ENCODE peak calls at places on chromosomes 1 and 21, in five cellular contexts. One of them, this sample, is unnamed.

GRCh38 chr1:105027838-105028471 is 1278.3 kb downstream of the AMY1C start:
- DNase-seq in BE2C: peak; percentile 35
- DNase-seq in mesenchymal stem cell: peak; percentile 1
- DNase-seq in WERI-Rb-1: no peak
- DNase-seq in kidney epithelial cell: no peak
- DNase-seq in this sample: no peak

GRCh38 chr1:155172732-155173477 is at the start of gene KRTCAP2:
- DNase-seq in mesenchymal stem cell: peak; percentile 96
- DNase-seq in kidney epithelial cell: peak; percentile 86
- DNase-seq in WERI-Rb-1: peak; percentile 100
- DNase-seq in BE2C: peak; percentile 95
- DNase-seq in this sample: peak; percentile 97

GRCh38 chr1:183106746-183107145 is 79.3 kb upstream of the LAMC2 start:
- DNase-seq in mesenchymal stem cell: peak; percentile 93
- DNase-seq in BE2C: no peak
- DNase-seq in kidney epithelial cell: no peak
- DNase-seq in WERI-Rb-1: no peak
- DNase-seq in this sample: no peak

GRCh38 chr1:36178479-36179219 is 22.7 kb downstream of the MAP7D1 start:
- DNase-seq in kidney epithelial cell: no peak
- DNase-seq in WERI-Rb-1: peak; percentile 84
- DNase-seq in BE2C: no peak
- DNase-seq in mesenchymal stem cell: no peak
- DNase-seq in this sample: no peak

GRCh38 chr1:235999259-235999925 is 65.5 kb downstream of the NID1 start:
- DNase-seq in kidney epithelial cell: peak; percentile 81
- DNase-seq in WERI-Rb-1: no peak
- DNase-seq in BE2C: no peak
- DNase-seq in mesenchymal stem cell: peak; percentile 97
- DNase-seq in this sample: peak; percentile 16

GRCh38 chr1:172812118-172812517 is 153.2 kb downstream of the FASLG start:
- DNase-seq in kidney epithelial cell: no peak
- DNase-seq in WERI-Rb-1: no peak
- DNase-seq in mesenchymal stem cell: no peak
- DNase-seq in BE2C: no peak
- DNase-seq in this sample: no peak

GRCh38 chr1:11062965-11063401 is 3.2 kb upstream of the SRM start:
- DNase-seq in mesenchymal stem cell: no peak
- DNase-seq in WERI-Rb-1: no peak
- DNase-seq in BE2C: no peak
- DNase-seq in kidney epithelial cell: no peak
- DNase-seq in this sample: peak; percentile 60

GRCh38 chr1:161549652-161550051 is at the start of gene FCGR3A:
- DNase-seq in kidney epithelial cell: no peak
- DNase-seq in BE2C: no peak
- DNase-seq in mesenchymal stem cell: no peak
- DNase-seq in WERI-Rb-1: no peak
- DNase-seq in this sample: no peak

GRCh38 chr1:14597343-14598006 is 1.0 kb upstream of the KAZN start:
- DNase-seq in mesenchymal stem cell: no peak
- DNase-seq in kidney epithelial cell: peak; percentile 21
- DNase-seq in BE2C: no peak
- DNase-seq in WERI-Rb-1: no peak
- DNase-seq in this sample: no peak

GRCh38 chr1:18284750-18285532 is 177.3 kb downstream of the IGSF21 start:
- DNase-seq in WERI-Rb-1: no peak
- DNase-seq in mesenchymal stem cell: no peak
- DNase-seq in kidney epithelial cell: no peak
- DNase-seq in BE2C: no peak
- DNase-seq in this sample: no peak

GRCh38 chr1:206955476-206956312 is 9.4 kb upstream of the PIGR start:
- DNase-seq in mesenchymal stem cell: no peak
- DNase-seq in WERI-Rb-1: no peak
- DNase-seq in BE2C: no peak
- DNase-seq in kidney epithelial cell: no peak
- DNase-seq in this sample: no peak

GRCh38 chr1:246798606-246799496 is 74.6 kb downstream of the SCCPDH start:
- DNase-seq in kidney epithelial cell: no peak
- DNase-seq in WERI-Rb-1: peak; percentile 51
- DNase-seq in mesenchymal stem cell: no peak
- DNase-seq in BE2C: no peak
- DNase-seq in this sample: no peak

GRCh38 chr1:163842546-163842945 is 520.8 kb downstream of the NUF2 start:
- DNase-seq in kidney epithelial cell: no peak
- DNase-seq in WERI-Rb-1: no peak
- DNase-seq in mesenchymal stem cell: peak; percentile 7
- DNase-seq in BE2C: no peak
- DNase-seq in this sample: no peak

GRCh38 chr1:228487336-228488106 is at the start of gene RNF187:
- DNase-seq in mesenchymal stem cell: no peak
- DNase-seq in BE2C: no peak
- DNase-seq in kidney epithelial cell: no peak
- DNase-seq in WERI-Rb-1: no peak
- DNase-seq in this sample: peak; percentile 93

GRCh38 chr1:112629256-112629655 is 9.6 kb downstream of the CAPZA1 start:
- DNase-seq in mesenchymal stem cell: no peak
- DNase-seq in BE2C: no peak
- DNase-seq in WERI-Rb-1: no peak
- DNase-seq in kidney epithelial cell: no peak
- DNase-seq in this sample: no peak

GRCh38 chr21:36723371-36723881 is 24.5 kb downstream of the SIM2 start:
- DNase-seq in WERI-Rb-1: no peak
- DNase-seq in kidney epithelial cell: no peak
- DNase-seq in BE2C: no peak
- DNase-seq in mesenchymal stem cell: no peak
- DNase-seq in this sample: no peak

GRCh38 chr1:181044449-181044966 is 10.7 kb downstream of the MR1 start:
- DNase-seq in WERI-Rb-1: no peak
- DNase-seq in mesenchymal stem cell: peak; percentile 60
- DNase-seq in BE2C: no peak
- DNase-seq in kidney epithelial cell: no peak
- DNase-seq in this sample: no peak

GRCh38 chr1:206002833-206003532 is at the start of gene RAB7B:
- DNase-seq in WERI-Rb-1: peak; percentile 11
- DNase-seq in kidney epithelial cell: no peak
- DNase-seq in mesenchymal stem cell: peak; percentile 83
- DNase-seq in BE2C: no peak
- DNase-seq in this sample: peak; percentile 89

GRCh38 chr1:50985094-50985493 is 15.0 kb downstream of the CDKN2C start:
- DNase-seq in mesenchymal stem cell: no peak
- DNase-seq in BE2C: no peak
- DNase-seq in WERI-Rb-1: no peak
- DNase-seq in kidney epithelial cell: no peak
- DNase-seq in this sample: no peak

GRCh38 chr1:209727286-209727685 is 22.6 kb downstream of the HSD11B1 start:
- DNase-seq in mesenchymal stem cell: no peak
- DNase-seq in WERI-Rb-1: no peak
- DNase-seq in BE2C: no peak
- DNase-seq in kidney epithelial cell: no peak
- DNase-seq in this sample: no peak

GRCh38 chr1:206449566-206449965 is 20.7 kb upstream of the IKBKE start:
- DNase-seq in kidney epithelial cell: no peak
- DNase-seq in mesenchymal stem cell: no peak
- DNase-seq in WERI-Rb-1: no peak
- DNase-seq in BE2C: no peak
- DNase-seq in this sample: no peak

GRCh38 chr1:16013220-16013907 is 4.5 kb downstream of the HSPB7 start:
- DNase-seq in WERI-Rb-1: no peak
- DNase-seq in kidney epithelial cell: peak; percentile 32
- DNase-seq in mesenchymal stem cell: peak; percentile 90
- DNase-seq in BE2C: peak; percentile 48
- DNase-seq in this sample: peak; percentile 34

GRCh38 chr1:116879478-116880133 is 30.1 kb upstream of the PTGFRN start:
- DNase-seq in WERI-Rb-1: peak; percentile 9
- DNase-seq in BE2C: peak; percentile 10
- DNase-seq in mesenchymal stem cell: no peak
- DNase-seq in kidney epithelial cell: no peak
- DNase-seq in this sample: no peak

GRCh38 chr1:100643430-100644196 is 75.9 kb upstream of the VCAM1 start:
- DNase-seq in BE2C: no peak
- DNase-seq in kidney epithelial cell: no peak
- DNase-seq in WERI-Rb-1: no peak
- DNase-seq in mesenchymal stem cell: no peak
- DNase-seq in this sample: no peak

DNA sequence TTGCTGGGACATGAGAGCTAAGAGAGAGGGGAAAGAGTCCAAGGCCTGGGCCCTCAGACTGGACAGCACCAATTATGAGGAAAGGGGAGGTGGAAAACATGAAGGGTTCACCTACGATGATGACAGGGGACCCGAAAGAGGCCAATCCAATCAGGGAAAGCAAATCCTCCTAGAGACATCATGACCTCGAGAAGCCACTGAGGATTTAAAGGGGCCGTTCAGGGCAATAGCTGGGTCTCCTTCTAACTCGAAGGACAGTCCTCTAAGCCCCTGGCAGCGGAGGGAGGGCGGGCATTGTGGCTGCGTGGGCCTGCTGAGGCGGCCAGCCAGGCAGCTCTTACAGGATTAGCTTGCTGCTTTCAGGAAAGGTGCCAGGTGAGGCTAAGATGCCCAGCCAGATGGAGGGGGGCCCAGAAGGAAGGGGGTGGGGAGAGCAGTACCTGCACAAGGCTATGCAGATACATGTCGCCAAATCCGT is 7.4 kb downstream of the MEF2D start:
- DNase-seq in kidney epithelial cell: no peak
- DNase-seq in mesenchymal stem cell: no peak
- DNase-seq in BE2C: no peak
- DNase-seq in WERI-Rb-1: peak; percentile 99
- DNase-seq in this sample: no peak
- H3K4me3 ChIP-seq in kidney epithelial cell: no peak overlapping the region
- H3K4me3 ChIP-seq in mesenchymal stem cell: no peak overlapping the region
- H3K4me3 ChIP-seq in BE2C: no peak overlapping the region
- H3K4me3 ChIP-seq in WERI-Rb-1: peak overlapping the region; percentile 14
- H3K4me3 ChIP-seq in this sample: no peak overlapping the region

DNA sequence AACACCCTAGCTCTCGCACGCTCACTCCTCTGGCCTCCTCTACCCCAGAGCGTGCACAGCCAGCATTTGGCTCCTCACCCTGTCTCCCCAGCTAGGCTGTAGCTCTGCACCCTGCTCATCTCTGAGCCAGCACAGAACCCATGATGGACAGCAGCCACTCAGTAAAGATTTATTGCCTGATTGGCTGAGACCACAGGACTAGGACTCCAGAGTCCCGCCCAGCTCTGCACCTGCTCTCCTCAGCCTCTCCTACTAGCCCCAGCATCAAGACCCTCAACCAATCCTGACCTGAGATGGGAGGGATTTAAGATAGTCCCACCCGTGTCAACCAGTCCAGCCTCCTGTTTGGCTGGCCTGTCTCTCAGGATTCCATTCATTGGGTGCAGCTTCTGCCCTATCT is 9.3 kb downstream of the C1QB start:
- DNase-seq in kidney epithelial cell: no peak
- DNase-seq in WERI-Rb-1: peak; percentile 66
- DNase-seq in BE2C: peak; percentile 71
- DNase-seq in mesenchymal stem cell: no peak
- DNase-seq in this sample: peak; percentile 26
- H3K27me3 ChIP-seq in kidney epithelial cell: peaks cover 10% of the 10 kb centered on the region
- H3K27me3 ChIP-seq in WERI-Rb-1: no peaks in the 10 kb centered on the region
- H3K27me3 ChIP-seq in BE2C: no peaks in the 10 kb centered on the region
- H3K27me3 ChIP-seq in mesenchymal stem cell: peaks cover 51% of the 10 kb centered on the region
- H3K27me3 ChIP-seq in this sample: peaks cover 8% of the 10 kb centered on the region

GRCh38 chr1:234722904-234723588 is 113.1 kb upstream of the IRF2BP2 start:
- DNase-seq in kidney epithelial cell: peak; percentile 78
- DNase-seq in BE2C: peak; percentile 58
- DNase-seq in WERI-Rb-1: no peak
- DNase-seq in mesenchymal stem cell: peak; percentile 90
- DNase-seq in this sample: peak; percentile 92

GRCh38 chr1:234724517-234725176 is 114.7 kb upstream of the IRF2BP2 start:
- DNase-seq in WERI-Rb-1: peak; percentile 82
- DNase-seq in mesenchymal stem cell: no peak
- DNase-seq in BE2C: peak; percentile 78
- DNase-seq in kidney epithelial cell: no peak
- DNase-seq in this sample: no peak

GRCh38 chr1:234727018-234727757 is 117.2 kb upstream of the IRF2BP2 start:
- DNase-seq in WERI-Rb-1: peak; percentile 93
- DNase-seq in BE2C: no peak
- DNase-seq in mesenchymal stem cell: no peak
- DNase-seq in kidney epithelial cell: no peak
- DNase-seq in this sample: no peak

GRCh38 chr1:234726359-234726836 is 116.4 kb upstream of the IRF2BP2 start:
- DNase-seq in kidney epithelial cell: no peak
- DNase-seq in BE2C: no peak
- DNase-seq in mesenchymal stem cell: no peak
- DNase-seq in WERI-Rb-1: peak; percentile 45
- DNase-seq in this sample: no peak

GRCh38 chr1:234725177-234726132 is 115.5 kb upstream of the IRF2BP2 start:
- DNase-seq in mesenchymal stem cell: no peak
- DNase-seq in kidney epithelial cell: no peak
- DNase-seq in WERI-Rb-1: peak; percentile 31
- DNase-seq in BE2C: no peak
- DNase-seq in this sample: no peak
- H3K4me3 ChIP-seq in mesenchymal stem cell: no peak overlapping the region
- H3K4me3 ChIP-seq in kidney epithelial cell: no peak overlapping the region
- H3K4me3 ChIP-seq in WERI-Rb-1: no peak overlapping the region
- H3K4me3 ChIP-seq in BE2C: peak overlapping the region; percentile 47
- H3K4me3 ChIP-seq in this sample: no peak overlapping the region

DNA sequence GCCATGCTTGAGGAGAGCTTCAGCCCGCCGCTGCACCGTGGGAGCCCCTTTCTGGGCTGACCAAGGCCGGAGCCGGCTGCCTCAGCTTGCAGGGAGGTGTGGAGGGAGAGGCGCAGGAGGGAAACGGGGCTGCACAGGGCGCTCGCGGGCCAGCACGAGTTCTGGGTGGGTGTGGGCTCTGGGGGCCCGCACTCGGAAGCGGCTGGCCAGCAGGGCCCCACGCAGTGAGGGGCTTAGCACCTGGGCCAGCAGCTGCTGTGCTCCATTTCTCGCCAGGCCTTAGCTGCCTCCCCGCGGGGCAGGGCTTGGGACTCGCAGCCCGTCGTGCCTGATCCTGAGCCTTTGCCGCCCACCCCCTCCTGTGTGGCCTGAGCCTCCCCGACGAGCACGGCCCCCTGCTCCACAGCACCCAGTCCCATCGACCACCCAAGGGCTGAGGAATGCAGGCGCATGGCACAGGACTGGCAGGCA is 1554.0 kb downstream of the KCNT2 start:
- DNase-seq in WERI-Rb-1: no peak
- DNase-seq in kidney epithelial cell: no peak
- DNase-seq in BE2C: no peak
- DNase-seq in mesenchymal stem cell: no peak
- DNase-seq in this sample: no peak
- H3K27me3 ChIP-seq in WERI-Rb-1: no peaks in the 10 kb centered on the region
- H3K27me3 ChIP-seq in kidney epithelial cell: no peaks in the 10 kb centered on the region
- H3K27me3 ChIP-seq in BE2C: no peaks in the 10 kb centered on the region
- H3K27me3 ChIP-seq in mesenchymal stem cell: no peaks in the 10 kb centered on the region
- H3K27me3 ChIP-seq in this sample: no peaks in the 10 kb centered on the region

GRCh38 chr21:38838598-38839369 is 33.1 kb downstream of the ETS2 start:
- DNase-seq in BE2C: no peak
- DNase-seq in WERI-Rb-1: no peak
- DNase-seq in kidney epithelial cell: no peak
- DNase-seq in mesenchymal stem cell: no peak
- DNase-seq in this sample: peak; percentile 38
- H3K4me3 ChIP-seq in BE2C: no peak overlapping the region
- H3K4me3 ChIP-seq in WERI-Rb-1: no peak overlapping the region
- H3K4me3 ChIP-seq in kidney epithelial cell: no peak overlapping the region
- H3K4me3 ChIP-seq in mesenchymal stem cell: no peak overlapping the region
- H3K4me3 ChIP-seq in this sample: no peak overlapping the region

This sample was measured in MG63.